ENCODE peak calls at places on chromosomes 4 and X, in ten cellular contexts. One of them, this sample, is unnamed.

GRCh38 chr4:15479913-15480185 is 10.2 kb downstream of the CC2D2A start:
- DNase-seq in stomach: no peak
- DNase-seq in suprapubic skin: no peak
- DNase-seq in HCT116: no peak
- DNase-seq in breast epithelium: no peak
- DNase-seq in GM12878: no peak
- DNase-seq in Panc1: no peak
- DNase-seq in endothelial cell of umbilical vein: no peak
- DNase-seq in transverse colon: no peak
- DNase-seq in H1: no peak
- DNase-seq in this sample: no peak

GRCh38 chr4:75919914-75920313 is 17.7 kb upstream of the PPEF2 start:
- DNase-seq in stomach: no peak
- DNase-seq in suprapubic skin: no peak
- DNase-seq in HCT116: no peak
- DNase-seq in breast epithelium: no peak
- DNase-seq in GM12878: no peak
- DNase-seq in Panc1: no peak
- DNase-seq in endothelial cell of umbilical vein: no peak
- DNase-seq in transverse colon: peak; percentile 81
- DNase-seq in H1: no peak
- DNase-seq in this sample: no peak

GRCh38 chr4:41307633-41308032 is 50.9 kb downstream of the UCHL1 start:
- DNase-seq in stomach: no peak
- DNase-seq in suprapubic skin: no peak
- DNase-seq in HCT116: no peak
- DNase-seq in breast epithelium: no peak
- DNase-seq in GM12878: no peak
- DNase-seq in Panc1: no peak
- DNase-seq in endothelial cell of umbilical vein: peak; percentile 95
- DNase-seq in transverse colon: no peak
- DNase-seq in H1: no peak
- DNase-seq in this sample: no peak

GRCh38 chr4:6783111-6783981 is 819 bp downstream of the KIAA0232 start:
- DNase-seq in stomach: peak; percentile 93
- DNase-seq in suprapubic skin: peak; percentile 91
- DNase-seq in HCT116: peak; percentile 52
- DNase-seq in breast epithelium: peak; percentile 91
- DNase-seq in GM12878: peak; percentile 27
- DNase-seq in Panc1: no peak
- DNase-seq in endothelial cell of umbilical vein: peak; percentile 84
- DNase-seq in transverse colon: peak; percentile 94
- DNase-seq in H1: peak; percentile 23
- DNase-seq in this sample: no peak

GRCh38 chrX:143615851-143616250 is 20.1 kb downstream of the SLITRK4 start:
- DNase-seq in stomach: no peak
- DNase-seq in suprapubic skin: no peak
- DNase-seq in HCT116: no peak
- DNase-seq in breast epithelium: no peak
- DNase-seq in GM12878: no peak
- DNase-seq in Panc1: no peak
- DNase-seq in endothelial cell of umbilical vein: no peak
- DNase-seq in transverse colon: no peak
- DNase-seq in H1: no peak
- DNase-seq in this sample: no peak

GRCh38 chr4:96108146-96108545 is 268.3 kb downstream of the PDHA2 start:
- DNase-seq in stomach: no peak
- DNase-seq in suprapubic skin: no peak
- DNase-seq in HCT116: no peak
- DNase-seq in breast epithelium: no peak
- DNase-seq in GM12878: no peak
- DNase-seq in Panc1: no peak
- DNase-seq in endothelial cell of umbilical vein: no peak
- DNase-seq in transverse colon: no peak
- DNase-seq in H1: no peak
- DNase-seq in this sample: no peak

GRCh38 chr4:73740353-73740778 is at the start of gene CXCL8:
- DNase-seq in stomach: peak; percentile 70
- DNase-seq in suprapubic skin: peak; percentile 73
- DNase-seq in HCT116: peak; percentile 76
- DNase-seq in breast epithelium: peak; percentile 81
- DNase-seq in GM12878: no peak
- DNase-seq in Panc1: peak; percentile 87
- DNase-seq in endothelial cell of umbilical vein: peak; percentile 94
- DNase-seq in transverse colon: peak; percentile 70
- DNase-seq in H1: no peak
- DNase-seq in this sample: peak; percentile 65

GRCh38 chrX:55919367-55920221 is 202.0 kb downstream of the RRAGB start:
- DNase-seq in stomach: no peak
- DNase-seq in suprapubic skin: no peak
- DNase-seq in HCT116: no peak
- DNase-seq in breast epithelium: no peak
- DNase-seq in GM12878: peak; percentile 85
- DNase-seq in Panc1: no peak
- DNase-seq in endothelial cell of umbilical vein: no peak
- DNase-seq in transverse colon: peak; percentile 54
- DNase-seq in H1: no peak
- DNase-seq in this sample: no peak

GRCh38 chrX:47169726-47170515 is 23.7 kb upstream of the UBA1 start:
- DNase-seq in stomach: peak; percentile 23
- DNase-seq in suprapubic skin: peak; percentile 61
- DNase-seq in HCT116: no peak
- DNase-seq in breast epithelium: no peak
- DNase-seq in GM12878: no peak
- DNase-seq in Panc1: no peak
- DNase-seq in endothelial cell of umbilical vein: no peak
- DNase-seq in transverse colon: no peak
- DNase-seq in H1: no peak
- DNase-seq in this sample: no peak

DNA sequence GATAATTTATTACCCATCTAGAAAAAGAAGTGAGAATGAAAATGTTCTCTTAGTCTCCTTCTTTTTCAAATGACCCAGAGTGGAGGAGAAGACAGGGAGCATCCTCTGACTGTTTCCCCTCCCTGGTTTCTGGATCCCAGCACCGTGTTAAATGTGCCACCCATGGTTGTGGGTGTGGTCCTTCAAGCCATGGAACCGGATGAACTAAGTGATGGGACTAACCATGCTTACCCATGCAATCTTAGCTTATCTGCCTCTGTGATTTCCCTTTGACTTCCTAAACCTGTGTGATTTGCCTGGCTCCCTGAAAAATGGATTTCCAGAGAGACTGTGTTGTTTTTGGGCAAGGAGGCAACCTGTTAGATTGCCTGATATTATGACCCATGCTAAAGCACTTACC is 437.1 kb downstream of the MAGEB5 start:
- DNase-seq in stomach: no peak
- DNase-seq in suprapubic skin: no peak
- DNase-seq in HCT116: no peak
- DNase-seq in breast epithelium: no peak
- DNase-seq in GM12878: no peak
- DNase-seq in Panc1: no peak
- DNase-seq in endothelial cell of umbilical vein: peak; percentile 1
- DNase-seq in transverse colon: no peak
- DNase-seq in H1: no peak
- DNase-seq in this sample: no peak
- H3K9me3 ChIP-seq in stomach: peaks cover 41% of the 10 kb centered on the region
- H3K9me3 ChIP-seq in suprapubic skin: no peaks in the 10 kb centered on the region
- H3K9me3 ChIP-seq in HCT116: no peaks in the 10 kb centered on the region
- H3K9me3 ChIP-seq in breast epithelium: peaks cover 55% of the 10 kb centered on the region
- H3K9me3 ChIP-seq in GM12878: no peaks in the 10 kb centered on the region
- H3K9me3 ChIP-seq in Panc1: no peaks in the 10 kb centered on the region
- H3K9me3 ChIP-seq in endothelial cell of umbilical vein: no peaks in the 10 kb centered on the region
- H3K9me3 ChIP-seq in transverse colon: no peaks in the 10 kb centered on the region
- H3K9me3 ChIP-seq in H1: peaks cover 3% of the 10 kb centered on the region
- H3K9me3 ChIP-seq in this sample: no peaks in the 10 kb centered on the region

DNA sequence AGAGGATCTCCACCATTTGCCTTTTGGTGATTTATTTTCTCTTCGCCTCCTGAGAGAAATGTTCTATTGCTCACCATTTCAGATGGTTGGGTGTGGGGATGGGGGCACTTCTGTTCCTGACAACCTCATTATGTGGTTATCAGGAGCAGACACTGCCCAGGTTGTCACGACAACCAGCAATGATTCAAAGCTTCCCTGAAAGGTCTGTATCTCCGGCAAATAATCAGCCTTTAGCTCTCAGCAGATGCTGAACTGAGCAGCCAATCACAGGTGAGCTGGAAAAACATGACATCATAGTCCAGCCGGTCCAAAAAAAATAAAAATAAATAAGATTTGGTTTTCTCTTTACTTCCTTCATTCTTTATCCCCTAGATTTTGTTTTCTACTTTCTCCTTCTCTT is 5.5 kb upstream of the PAK3 start:
- DNase-seq in stomach: no peak
- DNase-seq in suprapubic skin: no peak
- DNase-seq in HCT116: no peak
- DNase-seq in breast epithelium: no peak
- DNase-seq in GM12878: no peak
- DNase-seq in Panc1: no peak
- DNase-seq in endothelial cell of umbilical vein: no peak
- DNase-seq in transverse colon: no peak
- DNase-seq in H1: no peak
- DNase-seq in this sample: no peak
- TF ChIP-seq POLR2AphosphoS5 in stomach: no peak
- TF ChIP-seq POLR2AphosphoS5 in suprapubic skin: no peak
- TF ChIP-seq POLR2AphosphoS5 in HCT116: no peak
- TF ChIP-seq POLR2AphosphoS5 in breast epithelium: no peak
- TF ChIP-seq POLR2AphosphoS5 in GM12878: no peak
- TF ChIP-seq POLR2AphosphoS5 in Panc1: no peak
- TF ChIP-seq POLR2AphosphoS5 in endothelial cell of umbilical vein: no peak
- TF ChIP-seq POLR2AphosphoS5 in transverse colon: no peak
- TF ChIP-seq POLR2AphosphoS5 in H1: no peak
- TF ChIP-seq POLR2AphosphoS5 in this sample: no peak

GRCh38 chrX:94633237-94633636 is 959.2 kb downstream of the FAM133A start:
- DNase-seq in stomach: no peak
- DNase-seq in suprapubic skin: no peak
- DNase-seq in HCT116: no peak
- DNase-seq in breast epithelium: no peak
- DNase-seq in GM12878: no peak
- DNase-seq in Panc1: no peak
- DNase-seq in endothelial cell of umbilical vein: no peak
- DNase-seq in transverse colon: no peak
- DNase-seq in H1: no peak
- DNase-seq in this sample: no peak
- H3K9me3 ChIP-seq in stomach: peaks cover 20% of the 10 kb centered on the region
- H3K9me3 ChIP-seq in suprapubic skin: no peaks in the 10 kb centered on the region
- H3K9me3 ChIP-seq in HCT116: no peaks in the 10 kb centered on the region
- H3K9me3 ChIP-seq in breast epithelium: peaks cover 19% of the 10 kb centered on the region
- H3K9me3 ChIP-seq in GM12878: no peaks in the 10 kb centered on the region
- H3K9me3 ChIP-seq in Panc1: no peaks in the 10 kb centered on the region
- H3K9me3 ChIP-seq in endothelial cell of umbilical vein: no peaks in the 10 kb centered on the region
- H3K9me3 ChIP-seq in transverse colon: no peaks in the 10 kb centered on the region
- H3K9me3 ChIP-seq in H1: peaks cover 15% of the 10 kb centered on the region
- H3K9me3 ChIP-seq in this sample: no peaks in the 10 kb centered on the region

DNA sequence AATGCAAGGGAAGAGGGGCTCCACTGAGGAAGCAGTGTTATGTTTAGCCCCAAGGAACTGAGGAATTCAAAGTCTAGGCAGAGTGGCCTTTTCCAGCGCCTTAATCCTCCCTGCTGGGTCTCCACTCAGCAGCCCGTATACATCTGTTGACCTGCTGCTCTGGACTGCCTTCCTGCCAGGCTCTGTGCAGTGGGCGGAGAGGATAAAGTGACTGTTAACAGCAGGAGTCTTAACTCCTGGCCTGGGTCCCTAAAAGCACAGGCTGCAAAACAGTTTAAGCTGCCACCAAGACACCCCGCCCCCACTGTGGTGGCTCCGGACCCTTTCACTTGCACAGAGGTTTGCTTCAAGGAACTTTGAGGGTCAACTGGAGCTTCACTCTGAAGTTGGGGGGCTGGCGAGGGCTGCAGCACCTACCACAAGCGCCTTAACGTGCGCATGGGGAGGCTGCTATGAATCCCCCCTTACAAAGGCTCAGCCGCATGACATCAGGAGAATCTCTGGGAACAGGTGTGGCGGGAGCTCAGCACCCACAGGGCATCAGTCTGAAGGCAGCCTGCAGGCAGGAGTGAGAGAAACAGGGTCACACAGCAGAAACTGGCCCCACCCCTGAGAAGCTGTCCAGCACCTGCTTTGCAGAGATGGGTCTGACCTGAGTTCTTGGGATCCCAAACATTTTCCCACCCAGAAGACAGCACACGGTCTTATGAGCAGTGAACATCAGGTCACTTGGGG is 358.2 kb upstream of the GATB start:
- DNase-seq in stomach: no peak
- DNase-seq in suprapubic skin: no peak
- DNase-seq in HCT116: no peak
- DNase-seq in breast epithelium: no peak
- DNase-seq in GM12878: no peak
- DNase-seq in Panc1: no peak
- DNase-seq in endothelial cell of umbilical vein: no peak
- DNase-seq in transverse colon: no peak
- DNase-seq in H1: no peak
- DNase-seq in this sample: no peak
- TF ChIP-seq POLR2AphosphoS5 in stomach: no peak
- TF ChIP-seq POLR2AphosphoS5 in suprapubic skin: no peak
- TF ChIP-seq POLR2AphosphoS5 in HCT116: no peak
- TF ChIP-seq POLR2AphosphoS5 in breast epithelium: no peak
- TF ChIP-seq POLR2AphosphoS5 in GM12878: no peak
- TF ChIP-seq POLR2AphosphoS5 in Panc1: no peak
- TF ChIP-seq POLR2AphosphoS5 in endothelial cell of umbilical vein: no peak
- TF ChIP-seq POLR2AphosphoS5 in transverse colon: no peak
- TF ChIP-seq POLR2AphosphoS5 in H1: peak; percentile 29
- TF ChIP-seq POLR2AphosphoS5 in this sample: no peak

GRCh38 chr4:294732-295131 is 10.5 kb downstream of the ZNF732 start:
- DNase-seq in stomach: no peak
- DNase-seq in suprapubic skin: no peak
- DNase-seq in HCT116: no peak
- DNase-seq in breast epithelium: no peak
- DNase-seq in GM12878: no peak
- DNase-seq in Panc1: no peak
- DNase-seq in endothelial cell of umbilical vein: no peak
- DNase-seq in transverse colon: no peak
- DNase-seq in H1: no peak
- DNase-seq in this sample: no peak
- H3K9me3 ChIP-seq in stomach: peaks cover 28% of the 10 kb centered on the region
- H3K9me3 ChIP-seq in suprapubic skin: peaks cover 18% of the 10 kb centered on the region
- H3K9me3 ChIP-seq in HCT116: peaks cover 22% of the 10 kb centered on the region
- H3K9me3 ChIP-seq in breast epithelium: peaks cover 38% of the 10 kb centered on the region
- H3K9me3 ChIP-seq in GM12878: no peaks in the 10 kb centered on the region
- H3K9me3 ChIP-seq in Panc1: no peaks in the 10 kb centered on the region
- H3K9me3 ChIP-seq in endothelial cell of umbilical vein: no peaks in the 10 kb centered on the region
- H3K9me3 ChIP-seq in transverse colon: peaks cover 6% of the 10 kb centered on the region
- H3K9me3 ChIP-seq in H1: no peaks in the 10 kb centered on the region
- H3K9me3 ChIP-seq in this sample: no peaks in the 10 kb centered on the region

DNA sequence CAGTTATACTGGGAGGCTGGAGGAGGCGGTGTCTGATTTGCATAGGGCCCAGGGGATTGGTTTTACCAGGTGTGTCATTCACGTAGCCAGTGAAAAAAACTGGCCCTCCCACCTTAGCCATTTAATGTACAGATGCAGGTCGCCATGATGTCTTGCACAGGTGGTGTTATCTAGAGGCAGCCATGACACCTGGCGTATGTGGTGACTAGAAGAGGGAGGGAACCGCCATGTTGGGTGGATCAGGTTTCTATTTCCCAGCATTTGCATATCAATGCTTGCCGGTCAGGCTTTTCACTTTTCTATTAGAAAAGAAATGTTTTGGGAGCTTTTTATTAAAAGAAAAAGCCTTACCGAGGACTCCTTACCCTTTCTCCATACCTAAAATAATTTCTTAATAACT is 523.4 kb downstream of the ADGRL3 start:
- DNase-seq in stomach: no peak
- DNase-seq in suprapubic skin: no peak
- DNase-seq in HCT116: no peak
- DNase-seq in breast epithelium: no peak
- DNase-seq in GM12878: no peak
- DNase-seq in Panc1: no peak
- DNase-seq in endothelial cell of umbilical vein: no peak
- DNase-seq in transverse colon: no peak
- DNase-seq in H1: no peak
- DNase-seq in this sample: no peak
- TF ChIP-seq POLR2AphosphoS5 in stomach: no peak
- TF ChIP-seq POLR2AphosphoS5 in suprapubic skin: no peak
- TF ChIP-seq POLR2AphosphoS5 in HCT116: no peak
- TF ChIP-seq POLR2AphosphoS5 in breast epithelium: no peak
- TF ChIP-seq POLR2AphosphoS5 in GM12878: no peak
- TF ChIP-seq POLR2AphosphoS5 in Panc1: no peak
- TF ChIP-seq POLR2AphosphoS5 in endothelial cell of umbilical vein: no peak
- TF ChIP-seq POLR2AphosphoS5 in transverse colon: no peak
- TF ChIP-seq POLR2AphosphoS5 in H1: no peak
- TF ChIP-seq POLR2AphosphoS5 in this sample: no peak

This sample was measured in SK-N-MC.